ENCODE peak calls at places on chromosomes 12 and 14, in six cellular contexts. S is NCI-H2081, H is cardiac muscle cell, E is smooth muscle cell of the brain vasculature, B is naive B cell, V is CMK. F is an unnamed sample.

GRCh38 chr12:120903382-120903817 is 758 bp downstream of the SPPL3 start:
- DNase-seq in V (peak), S (peak), H (peak), B (peak), E (no peak), F (no peak)

GRCh38 chr14:31205681-31206535 is 1.7 kb downstream of the HECTD1 start:
- DNase-seq in B (no peak), E (no peak), S (peak), V (no peak), H (peak), F (peak)

GRCh38 chr12:96083020-96083489 is 47.7 kb upstream of the LTA4H start:
- DNase-seq in B (no peak), V (no peak), S (no peak), H (no peak), E (no peak), F (no peak)

GRCh38 chr12:49260165-49260564 is 4.7 kb upstream of the TUBA1C start:
- DNase-seq in B (no peak), E (no peak), S (no peak), V (no peak), H (no peak), F (no peak)

GRCh38 chr14:81682134-81682533 is 148.5 kb upstream of the SEL1L start:
- DNase-seq in S (no peak), E (no peak), B (no peak), V (no peak), H (no peak), F (no peak)

GRCh38 chr14:68589447-68590232 is 203.2 kb downstream of the ZFP36L1 start:
- DNase-seq in H (peak), V (no peak), B (no peak), E (peak), S (no peak), F (no peak)

GRCh38 chr14:100618763-100619320 is 31.6 kb upstream of the BEGAIN start:
- DNase-seq in H (no peak), V (no peak), E (no peak), B (no peak), S (peak), F (no peak)

GRCh38 chr14:51139221-51139681 is 44.3 kb upstream of the TRIM9 start:
- DNase-seq in E (no peak), B (no peak), V (no peak), H (no peak), S (no peak), F (no peak)

GRCh38 chr14:48584031-48584430 is 908.6 kb upstream of the MDGA2 start:
- DNase-seq in S (no peak), H (no peak), B (no peak), E (no peak), V (no peak), F (no peak)

GRCh38 chr12:111532741-111533140 is 66.4 kb downstream of the ATXN2 start:
- DNase-seq in B (no peak), H (no peak), E (no peak), V (no peak), S (no peak), F (no peak)

GRCh38 chr14:86462193-86462592 is 932.2 kb downstream of the FLRT2 start:
- DNase-seq in E (no peak), B (no peak), S (peak), H (peak), V (no peak), F (no peak)

GRCh38 chr14:21990116-21990515 is 316.5 kb upstream of the OR4E1 start:
- DNase-seq in E (no peak), H (peak), S (peak), V (no peak), B (no peak), F (no peak)

GRCh38 chr14:99467338-99468075 is 13.2 kb downstream of the SETD3 start:
- DNase-seq in E (no peak), H (peak), S (no peak), B (no peak), V (no peak), F (no peak)